ENCODE peak calls at places on chromosome 18, in seven cellular contexts. L is right cardiac atrium; A is lung; B is NCI-H187; W is activated T-helper 1 cell treated with anti-CD3 and anti-CD28 coated beads, Interleukin-12 subunit alpha, Interleukin-12 subunit beta, Interleukin-2, Interleukin-4 antibody, amounts not matched to agents 30 ng/mL and 10 ng/mL and 1 ng/mL, durations not matched to agents 14 hours and 24 hours and 36 hours; Z is T-helper 2 cell; I is cardiac muscle cell. F is an unnamed sample.
A peak's percentile ranks its signal among the peaks of the same experiment; 100 is the strongest.

GRCh38 chr18:45839415-45840395 is 14.2 kb downstream of the SIGLEC15 start:
- DNase-seq in A (no peak), I (peak; percentile 66), W (no peak), Z (no peak), B (no peak), L (no peak), F (no peak)

GRCh38 chr18:24763765-24764548 is 303.5 kb downstream of the HRH4 start:
- DNase-seq in A (no peak), B (no peak), I (no peak), Z (no peak), W (no peak), L (peak; percentile 61), F (no peak)

GRCh38 chr18:54672109-54672508 is 81.1 kb downstream of the DYNAP start:
- DNase-seq in Z (no peak), L (no peak), B (no peak), A (no peak), I (no peak), W (no peak), F (no peak)

GRCh38 chr18:21307578-21307977 is 65.5 kb downstream of the GREB1L start:
- DNase-seq in W (no peak), B (no peak), L (no peak), I (no peak), A (no peak), Z (no peak), F (no peak)

GRCh38 chr18:805755-806110 is 6.3 kb downstream of the YES1 start:
- DNase-seq in W (no peak), Z (no peak), A (no peak), I (no peak), B (no peak), L (no peak), F (no peak)

GRCh38 chr18:25661836-25662235 is 309.9 kb upstream of the ZNF521 start:
- DNase-seq in I (no peak), B (no peak), W (no peak), L (no peak), A (no peak), Z (no peak), F (no peak)

GRCh38 chr18:62080172-62080571 is 106.7 kb downstream of the PIGN start:
- DNase-seq in Z (no peak), L (no peak), A (no peak), I (no peak), B (no peak), W (no peak), F (no peak)

GRCh38 chr18:76518543-76519155 is 23.6 kb upstream of the ZNF516 start:
- DNase-seq in W (no peak), A (no peak), Z (no peak), L (peak; percentile 84), B (no peak), I (peak; percentile 20), F (no peak)

GRCh38 chr18:33440384-33441043 is at the start of gene CCDC178:
- DNase-seq in Z (no peak), B (no peak), I (peak; percentile 78), L (peak; percentile 70), W (no peak), A (peak; percentile 30), F (no peak)

GRCh38 chr18:2905802-2906521 is 59.2 kb downstream of the EMILIN2 start:
- DNase-seq in B (no peak), A (peak; percentile 72), L (peak; percentile 89), I (no peak), W (peak; percentile 45), Z (peak; percentile 9), F (peak; percentile 57)

GRCh38 chr18:58364867-58365533 is 263.9 kb downstream of the ALPK2 start:
- DNase-seq in I (no peak), Z (no peak), W (no peak), L (no peak), B (no peak), A (no peak), F (no peak)

GRCh38 chr18:9619990-9620389 is 5.6 kb upstream of the PPP4R1 start:
- DNase-seq in I (no peak), A (no peak), L (peak; percentile 53), Z (no peak), W (no peak), B (no peak), F (no peak)

GRCh38 chr18:58953627-58954026 is 89.0 kb downstream of the ZNF532 start:
- DNase-seq in W (no peak), L (peak; percentile 59), Z (no peak), I (peak; percentile 71), B (no peak), A (no peak), F (no peak)

GRCh38 chr18:58858591-58859468 is 5.8 kb upstream of the ZNF532 start:
- DNase-seq in L (peak; percentile 78), A (peak; percentile 38), I (no peak), Z (no peak), B (no peak), W (no peak), F (no peak)

GRCh38 chr18:62281684-62282083 is 43.4 kb upstream of the TNFRSF11A start:
- DNase-seq in A (no peak), B (no peak), Z (no peak), W (no peak), L (no peak), I (no peak), F (no peak)

GRCh38 chr18:54392621-54393023 is 34.9 kb downstream of the C18orf54 start:
- DNase-seq in W (no peak), Z (peak; percentile 11), B (peak; percentile 14), I (peak; percentile 78), L (no peak), A (no peak), F (peak; percentile 16)

GRCh38 chr18:62183578-62184195 is 3.2 kb downstream of the PIGN start:
- DNase-seq in B (no peak), L (no peak), A (peak; percentile 31), W (peak; percentile 22), I (peak; percentile 60), Z (peak; percentile 19), F (peak; percentile 29)

GRCh38 chr18:53682796-53683195 is 541.7 kb downstream of the MBD2 start:
- DNase-seq in Z (no peak), W (no peak), B (no peak), L (peak; percentile 13), I (no peak), A (no peak), F (no peak)

GRCh38 chr18:21099442-21099841 is 12.2 kb downstream of the ROCK1 start:
- DNase-seq in Z (no peak), I (no peak), W (no peak), L (no peak), B (no peak), A (no peak), F (no peak)

GRCh38 chr18:79973517-79973916 is 9.1 kb downstream of the HSBP1L1 start:
- DNase-seq in Z (no peak), B (no peak), I (no peak), L (no peak), W (no peak), A (no peak), F (no peak)

GRCh38 chr18:61998957-61999356 is 106.2 kb upstream of the RNF152 start:
- DNase-seq in I (no peak), W (no peak), Z (no peak), L (no peak), A (no peak), B (no peak), F (no peak)

GRCh38 chr18:76943542-76944339 is 121.4 kb downstream of the ZNF236 start:
- DNase-seq in B (no peak), Z (no peak), A (peak; percentile 53), I (no peak), L (peak; percentile 60), W (no peak), F (no peak)

GRCh38 chr18:67305466-67305865 is 211.1 kb downstream of the DSEL start:
- DNase-seq in A (no peak), I (no peak), B (no peak), L (no peak), W (no peak), Z (no peak), F (no peak)

GRCh38 chr18:75201936-75202335 is 7.0 kb downstream of the PTGR3 start:
- DNase-seq in L (no peak), Z (no peak), W (no peak), B (no peak), I (no peak), A (no peak), F (no peak)

GRCh38 chr18:79274823-79275222 is 120.9 kb upstream of the NFATC1 start:
- DNase-seq in W (no peak), B (no peak), Z (no peak), L (no peak), A (no peak), I (no peak), F (no peak)

GRCh38 chr18:56066524-56067215 is 478.7 kb upstream of the TCF4 start:
- DNase-seq in B (no peak), A (no peak), L (no peak), Z (no peak), W (no peak), I (no peak), F (no peak)

GRCh38 chr18:56637897-56638231 is 528 bp downstream of the TXNL1 start:
- DNase-seq in W (no peak), A (no peak), I (peak; percentile 20), L (no peak), B (no peak), Z (no peak), F (no peak)

GRCh38 chr18:45745817-45746461 is 22.0 kb downstream of the SLC14A1 start:
- DNase-seq in Z (no peak), I (no peak), W (no peak), B (no peak), L (peak; percentile 62), A (no peak), F (no peak)

GRCh38 chr18:44731866-44732555 is 51.3 kb downstream of the SETBP1 start:
- DNase-seq in B (no peak), L (no peak), I (no peak), W (no peak), Z (no peak), A (no peak), F (no peak)

GRCh38 chr18:47883771-47884413 is 46.6 kb downstream of the SMAD2 start:
- DNase-seq in A (no peak), Z (no peak), I (no peak), W (no peak), L (no peak), B (no peak), F (no peak)

GRCh38 chr18:25370391-25370790 is 18.4 kb upstream of the ZNF521 start:
- DNase-seq in L (no peak), A (no peak), W (no peak), I (no peak), B (no peak), Z (no peak), F (no peak)

GRCh38 chr18:69752737-69753380 is 194.8 kb downstream of the CD226 start:
- DNase-seq in Z (no peak), B (no peak), L (no peak), A (no peak), I (no peak), W (no peak), F (no peak)

GRCh38 chr18:58977223-58977622 is 112.5 kb downstream of the ZNF532 start:
- DNase-seq in L (no peak), B (no peak), I (no peak), A (no peak), W (no peak), Z (no peak), F (no peak)